ENCODE peak calls at places on chromosomes 6 and 20, in eight cellular contexts. T is uterus, J is Peyer's patch, X is heart left ventricle, W is right lobe of liver, B is ovary, E is tibial nerve, Y is esophagus squamous epithelium. G is an unnamed sample.

GRCh38 chr6:167781066-167781767 is 45.5 kb upstream of the AFDN start:
- DNase-seq in B (no peak), T (no peak), Y (no peak), E (no peak), X (no peak), J (no peak), W (no peak), G (no peak)

GRCh38 chr6:149139782-149140136 is 177.8 kb upstream of the TAB2 start:
- DNase-seq in J (no peak), Y (no peak), E (no peak), X (no peak), W (no peak), B (no peak), T (no peak), G (no peak)

GRCh38 chr6:154696661-154697060 is 36.6 kb upstream of the SCAF8 start:
- DNase-seq in W (no peak), Y (no peak), T (no peak), X (no peak), J (no peak), E (no peak), B (no peak), G (no peak)

GRCh38 chr6:22530506-22530905 is 38.9 kb upstream of the HDGFL1 start:
- DNase-seq in B (no peak), T (no peak), Y (no peak), W (no peak), J (no peak), E (no peak), X (no peak), G (no peak)

GRCh38 chr6:96286503-96286902 is 235.1 kb upstream of the UFL1 start:
- DNase-seq in J (no peak), W (no peak), T (no peak), X (no peak), Y (no peak), B (no peak), E (no peak), G (no peak)

GRCh38 chr6:133894795-133895401 is 6.0 kb downstream of the TCF21 start:
- DNase-seq in E (no peak), T (peak; percentile 50), X (no peak), Y (no peak), W (no peak), J (no peak), B (peak; percentile 68), G (peak; percentile 59)

GRCh38 chr20:10170261-10170660 is 48.4 kb upstream of the SNAP25 start:
- DNase-seq in J (no peak), B (no peak), W (no peak), T (no peak), E (no peak), X (no peak), Y (no peak), G (no peak)

GRCh38 chr6:158474961-158475343 is 84.9 kb upstream of the TMEM181 start:
- DNase-seq in T (no peak), X (no peak), J (no peak), E (no peak), W (no peak), Y (no peak), B (no peak), G (no peak)

GRCh38 chr20:63896136-63896890 is 1.4 kb downstream of the DNAJC5 start:
- DNase-seq in J (peak; percentile 83), T (no peak), E (peak; percentile 37), X (peak; percentile 56), Y (no peak), B (no peak), W (peak; percentile 63), G (peak; percentile 81)

GRCh38 chr20:10022615-10023014 is 12.2 kb upstream of the ANKEF1 start:
- DNase-seq in J (no peak), X (no peak), Y (no peak), T (no peak), B (no peak), E (no peak), W (no peak), G (no peak)

GRCh38 chr6:36940027-36940426 is 14.5 kb upstream of the PI16 start:
- DNase-seq in J (peak; percentile 33), W (no peak), X (no peak), E (no peak), B (no peak), Y (no peak), T (peak; percentile 2), G (no peak)

GRCh38 chr6:36936824-36937223 is 17.7 kb upstream of the PI16 start:
- DNase-seq in E (no peak), B (no peak), X (no peak), T (no peak), W (no peak), J (no peak), Y (no peak), G (no peak)

GRCh38 chr6:36934868-36935267 is 19.7 kb upstream of the PI16 start:
- DNase-seq in X (no peak), T (no peak), W (no peak), B (no peak), E (no peak), J (no peak), Y (no peak), G (no peak)

GRCh38 chr6:36937896-36938295 is 16.6 kb upstream of the PI16 start:
- DNase-seq in W (no peak), Y (no peak), B (no peak), E (no peak), X (no peak), J (peak; percentile 14), T (no peak), G (no peak)

GRCh38 chr6:36938536-36938935 is 16.0 kb upstream of the PI16 start:
- DNase-seq in E (no peak), J (peak; percentile 17), Y (no peak), W (no peak), T (no peak), X (peak; percentile 59), B (no peak), G (no peak)
- H3K27ac ChIP-seq in E (no peak overlapping the region), J (no peak overlapping the region), Y (no peak overlapping the region), W (no peak overlapping the region), T (no peak overlapping the region), X (no peak overlapping the region), B (no peak overlapping the region), G (no peak overlapping the region)

GRCh38 chr6:169954977-169955376 is 203.6 kb downstream of the ERMARD start:
- DNase-seq in Y (no peak), W (no peak), T (no peak), X (no peak), E (no peak), B (no peak), J (no peak), G (no peak)
- TF ChIP-seq POLR2A in Y (no peak), W (no peak), T (no peak), X (no peak), E (no peak), B (no peak), J (no peak), G (no peak)

DNA sequence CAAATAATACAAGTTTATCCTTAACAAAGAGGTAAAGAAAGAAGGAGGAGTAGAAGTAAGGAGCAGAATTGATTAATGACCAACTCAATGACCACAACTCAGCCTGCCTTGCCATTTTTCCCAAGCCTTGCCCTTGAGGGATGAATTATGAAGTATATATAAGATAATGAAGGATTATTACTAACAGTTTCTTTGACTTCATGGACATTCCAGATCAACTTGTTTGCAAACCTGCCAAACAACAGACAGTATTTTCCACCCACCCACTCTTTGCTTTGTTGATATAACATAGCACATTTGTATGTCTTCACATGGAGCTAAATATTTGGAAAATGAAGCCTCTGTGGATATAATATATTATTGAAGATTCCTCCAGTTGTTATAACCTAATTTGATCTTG is 9.9 kb upstream of the C6orf141 start:
- DNase-seq in X (no peak), Y (no peak), J (no peak), T (no peak), W (no peak), B (no peak), E (no peak), G (no peak)
- H3K27ac ChIP-seq in X (no peak overlapping the region), Y (no peak overlapping the region), J (no peak overlapping the region), T (no peak overlapping the region), W (no peak overlapping the region), B (no peak overlapping the region), E (no peak overlapping the region), G (no peak overlapping the region)

DNA sequence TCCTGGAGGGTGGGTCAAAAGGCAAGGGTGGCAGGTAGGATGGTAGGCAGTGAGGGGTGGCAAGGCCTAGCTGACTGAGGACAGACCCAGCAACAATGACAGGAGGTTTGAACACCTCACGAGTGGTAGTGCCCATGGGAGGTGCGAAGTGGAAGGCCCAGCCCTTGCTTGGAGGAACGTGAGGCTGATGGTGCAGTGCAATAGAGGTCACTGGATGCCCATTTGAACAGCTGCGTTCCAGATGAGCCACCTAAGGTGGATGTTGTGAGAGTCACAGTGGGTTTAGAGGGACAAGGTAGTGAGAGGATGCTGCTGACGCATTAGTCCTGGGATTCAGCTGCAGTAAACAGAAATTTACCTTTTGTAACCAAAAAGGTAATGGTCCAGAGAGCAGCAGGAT is 15.6 kb downstream of the TMEM74B start:
- DNase-seq in X (no peak), T (no peak), E (no peak), W (no peak), J (no peak), B (no peak), Y (no peak), G (no peak)
- TF ChIP-seq POLR2A in X (no peak), T (no peak), E (no peak), W (no peak), J (no peak), B (no peak), Y (no peak), G (no peak)

GRCh38 chr6:111070407-111070743 is 16.9 kb upstream of the SLC16A10 start:
- DNase-seq in T (no peak), W (no peak), Y (no peak), E (no peak), X (no peak), B (no peak), J (no peak), G (no peak)

GRCh38 chr6:111080713-111081112 is 6.6 kb upstream of the SLC16A10 start:
- DNase-seq in T (no peak), W (no peak), E (no peak), Y (no peak), X (no peak), J (no peak), B (no peak), G (peak; percentile 47)

GRCh38 chr6:111072801-111073360 is 14.4 kb upstream of the SLC16A10 start:
- DNase-seq in W (no peak), J (no peak), T (no peak), B (no peak), E (no peak), X (no peak), Y (no peak), G (no peak)

GRCh38 chr6:111076024-111076680 is 11.2 kb upstream of the SLC16A10 start:
- DNase-seq in X (no peak), J (no peak), Y (no peak), B (no peak), W (no peak), E (no peak), T (no peak), G (no peak)
- H3K27ac ChIP-seq in X (no peak overlapping the region), J (no peak overlapping the region), Y (no peak overlapping the region), B (no peak overlapping the region), W (no peak overlapping the region), E (peak overlapping the region; percentile 55), T (no peak overlapping the region), G (no peak overlapping the region)

GRCh38 chr6:30685977-30686907 is at the start of gene PPP1R18:
- DNase-seq in J (peak; percentile 92), E (peak; percentile 71), B (peak; percentile 82), X (peak; percentile 91), T (peak; percentile 87), Y (peak; percentile 45), W (peak; percentile 92), G (peak; percentile 74)
- TF ChIP-seq POLR2A in J (no peak), E (peak; percentile 32), B (peak; percentile 17), X (no peak), T (peak; percentile 45), Y (no peak), W (no peak), G (no peak)